ENCODE peak calls at places on chromosomes 11 and 22, in four cellular contexts. Z is cardiac muscle cell, P is IMR-90, I is lung. F is an unnamed sample.

GRCh38 chr11:92911478-92911877 is 58.0 kb upstream of the MTNR1B start:
- DNase-seq in P (no peak), I (no peak), Z (no peak), F (no peak)

GRCh38 chr11:113148652-113149051 is 165.7 kb upstream of the TTC12 start:
- DNase-seq in Z (no peak), I (no peak), P (no peak), F (no peak)

GRCh38 chr11:92251980-92252379 is 27.4 kb downstream of the FAT3 start:
- DNase-seq in I (no peak), Z (no peak), P (peak; percentile 68), F (no peak)

GRCh38 chr11:128365044-128365443 is 222.3 kb downstream of the ETS1 start:
- DNase-seq in I (no peak), Z (peak; percentile 78), P (peak; percentile 85), F (no peak)

GRCh38 chr11:19460718-19461405 is 220.1 kb upstream of the E2F8 start:
- DNase-seq in Z (no peak), P (peak; percentile 15), I (no peak), F (no peak)

GRCh38 chr11:114243461-114244372 is 52.5 kb upstream of the NNMT start:
- DNase-seq in I (no peak), Z (no peak), P (no peak), F (no peak)

GRCh38 chr11:34891611-34892010 is 24.6 kb downstream of the APIP start:
- DNase-seq in I (no peak), Z (no peak), P (no peak), F (no peak)

GRCh38 chr22:48889209-48889830 is 938.4 kb downstream of the BRD1 start:
- DNase-seq in I (no peak), P (no peak), Z (no peak), F (no peak)

GRCh38 chr22:23376256-23376655 is 195.9 kb downstream of the BCR start:
- DNase-seq in I (no peak), P (no peak), Z (no peak), F (no peak)

GRCh38 chr22:45552580-45553332 is 50.1 kb downstream of the FBLN1 start:
- DNase-seq in P (peak; percentile 96), Z (no peak), I (peak; percentile 51), F (no peak)

GRCh38 chr22:34855471-34855870 is 210.5 kb upstream of the ISX start:
- DNase-seq in P (no peak), Z (no peak), I (no peak), F (no peak)

DNA sequence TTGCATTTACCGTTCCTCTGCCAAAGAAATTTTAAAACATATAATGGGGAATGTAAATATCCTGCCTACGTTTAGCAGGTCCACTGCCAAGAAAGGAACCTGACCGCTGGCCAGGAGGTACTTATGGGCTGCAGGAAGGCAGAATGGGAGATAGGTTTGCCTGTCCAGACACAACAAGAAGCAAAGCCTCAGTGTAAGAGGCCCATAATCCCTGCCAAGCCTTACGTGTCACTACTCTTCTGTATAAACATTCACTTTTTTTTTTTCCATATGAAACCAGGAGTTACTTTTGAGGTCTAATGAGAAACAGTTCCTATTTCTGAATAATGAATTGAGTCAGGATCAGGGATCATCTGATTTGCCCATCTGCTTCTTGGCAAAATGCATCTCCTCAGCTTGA is 230.2 kb downstream of the NTM start:
- DNase-seq in I (no peak), Z (no peak), P (no peak), F (no peak)
- H3K9me3 ChIP-seq in I (no peaks in the 10 kb centered on the region), Z (no peaks in the 10 kb centered on the region), P (no peaks in the 10 kb centered on the region), F (no peaks in the 10 kb centered on the region)

DNA sequence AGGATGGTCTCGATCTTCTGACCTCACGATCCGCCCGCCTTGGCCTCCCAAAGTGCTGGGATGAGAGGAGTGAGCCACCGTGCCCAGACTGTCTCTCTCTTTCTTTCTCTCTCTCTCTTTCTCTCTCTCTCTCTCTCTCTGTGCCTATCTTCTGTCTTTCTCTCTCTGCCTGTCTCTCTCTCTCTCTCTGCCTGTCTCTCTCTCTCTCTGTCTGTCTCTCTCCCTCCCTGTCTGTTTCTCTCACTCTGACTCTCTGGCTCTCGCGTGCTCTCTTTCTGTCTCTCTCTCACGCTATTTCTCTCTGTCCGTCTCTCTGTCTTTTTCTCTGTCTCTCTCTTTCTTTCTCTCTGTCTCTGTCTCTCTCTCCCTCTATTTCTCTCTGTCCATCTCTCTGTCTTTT is 3911.2 kb upstream of the OR11H1 start:
- DNase-seq in Z (no peak), P (no peak), I (no peak), F (no peak)
- H3K9me3 ChIP-seq in Z (peaks cover 13% of the 10 kb centered on the region), P (peaks cover 36% of the 10 kb centered on the region), I (peaks cover 26% of the 10 kb centered on the region), F (peaks cover 6% of the 10 kb centered on the region)

GRCh38 chr22:47395481-47395880 is 633.0 kb downstream of the TBC1D22A start:
- DNase-seq in Z (no peak), I (no peak), P (peak; percentile 2), F (no peak)
- H3K9me3 ChIP-seq in Z (no peaks in the 10 kb centered on the region), I (no peaks in the 10 kb centered on the region), P (peaks cover 26% of the 10 kb centered on the region), F (no peaks in the 10 kb centered on the region)

DNA sequence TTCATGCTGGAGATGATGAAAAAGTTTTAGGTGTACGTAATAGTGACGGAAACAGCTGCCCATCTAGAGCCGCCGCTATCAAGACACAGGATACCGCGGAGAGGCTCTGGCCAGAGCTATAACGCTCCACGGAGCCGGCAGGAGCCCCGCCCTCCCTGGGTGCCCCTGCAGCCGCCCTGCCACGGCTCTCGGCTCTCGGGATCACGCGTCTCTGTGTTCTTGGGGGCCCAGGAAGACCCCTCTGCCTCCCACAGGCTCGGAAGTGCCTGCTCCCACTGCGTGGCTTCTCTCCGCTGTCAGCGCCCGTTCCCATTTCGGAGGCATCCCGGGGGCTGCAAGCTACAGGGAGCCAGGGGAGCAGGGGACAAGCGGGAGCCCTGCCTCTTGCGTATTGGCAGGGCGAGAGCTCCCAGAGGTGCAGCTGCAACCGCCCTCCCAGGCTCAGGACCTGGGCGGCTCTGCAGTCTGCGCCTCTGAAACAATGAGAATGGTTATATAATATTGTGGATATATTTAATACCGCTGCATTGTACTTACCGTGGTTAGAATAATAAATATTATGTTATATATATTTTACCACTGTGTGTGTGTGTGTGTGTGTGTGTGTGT is 13.7 kb downstream of the GLYATL2 start:
- DNase-seq in I (no peak), Z (no peak), P (no peak), F (no peak)
- H3K9me3 ChIP-seq in I (peaks cover 3% of the 10 kb centered on the region), Z (no peaks in the 10 kb centered on the region), P (no peaks in the 10 kb centered on the region), F (no peaks in the 10 kb centered on the region)

DNA sequence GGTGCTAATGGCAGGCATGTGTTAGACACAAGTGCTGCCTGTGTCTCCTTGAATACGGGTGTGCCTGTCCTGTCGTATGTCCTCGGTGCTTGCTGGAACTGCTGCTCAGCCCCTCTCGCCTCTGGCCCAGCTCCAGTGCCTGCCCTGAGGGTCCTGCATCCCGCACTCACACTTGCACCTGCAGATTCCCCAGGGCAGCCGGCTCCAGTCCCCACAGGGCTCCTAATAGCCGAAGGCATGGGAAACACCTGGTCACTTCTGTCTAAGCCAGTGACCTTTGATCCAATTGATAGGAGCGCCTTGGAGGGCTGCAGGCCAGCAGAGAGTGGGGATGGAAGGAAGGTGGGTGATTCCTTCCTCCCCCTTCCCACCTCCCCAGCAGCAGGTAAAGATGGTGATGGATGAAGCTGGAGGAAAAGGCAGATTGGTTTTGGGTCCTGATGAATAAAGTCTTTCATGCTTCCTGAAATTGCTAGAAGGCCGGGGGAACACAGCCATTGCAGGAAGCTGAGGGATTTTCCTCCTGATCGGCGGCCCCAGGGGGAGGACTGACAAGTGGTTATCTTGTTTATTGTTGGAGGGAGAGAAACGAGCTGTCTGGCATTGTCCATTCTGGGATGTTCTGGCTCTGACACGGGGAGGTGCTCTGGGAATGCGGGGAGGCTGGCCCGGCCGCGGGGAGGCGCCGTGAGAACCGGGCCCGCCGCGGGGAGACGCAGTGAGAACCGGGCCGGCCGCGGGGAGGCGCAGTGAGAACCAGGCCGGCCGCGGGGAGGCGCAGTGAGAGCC is 110.9 kb upstream of the B3GAT1 start:
- DNase-seq in Z (no peak), P (no peak), I (no peak), F (no peak)
- H3K9me3 ChIP-seq in Z (no peaks in the 10 kb centered on the region), P (peaks cover 63% of the 10 kb centered on the region), I (peaks cover 4% of the 10 kb centered on the region), F (no peaks in the 10 kb centered on the region)

DNA sequence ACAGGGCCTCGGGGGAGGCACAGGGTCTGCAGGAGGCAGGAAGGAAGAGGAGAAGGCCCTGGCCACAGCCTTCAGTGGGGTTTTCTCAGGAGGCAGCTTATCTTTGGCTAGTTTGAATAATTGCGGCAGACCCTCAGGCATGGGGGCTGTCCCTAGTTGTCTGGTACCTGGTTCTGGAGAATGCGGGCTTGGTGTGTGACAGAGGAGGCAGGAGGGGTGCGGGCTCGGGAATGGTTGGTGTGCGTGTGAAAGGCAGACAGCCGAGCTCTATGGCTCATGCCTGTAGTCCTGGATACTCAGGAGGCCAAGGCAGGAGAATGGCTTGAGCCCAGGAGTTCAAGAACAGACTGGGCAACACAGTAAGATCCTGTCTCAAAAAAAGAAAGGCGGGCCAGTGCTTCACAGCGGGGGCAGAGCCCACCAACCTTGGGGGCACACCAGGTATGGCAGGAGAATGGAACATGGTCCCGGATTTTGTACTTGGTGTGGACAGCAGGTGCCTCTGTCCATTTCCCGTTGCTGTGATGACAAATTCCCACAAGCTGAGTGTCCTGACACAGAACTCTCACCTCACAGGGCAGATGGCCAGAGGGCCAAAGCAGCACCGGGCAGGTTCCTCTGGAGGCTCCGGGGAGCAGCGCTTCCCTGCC is 640.6 kb downstream of the TBC1D22A start:
- DNase-seq in I (no peak), P (no peak), Z (no peak), F (no peak)
- H3K9me3 ChIP-seq in I (peaks cover 2% of the 10 kb centered on the region), P (peaks cover 18% of the 10 kb centered on the region), Z (no peaks in the 10 kb centered on the region), F (no peaks in the 10 kb centered on the region)

GRCh38 chr11:42043312-42043711 is 583.9 kb upstream of the LRRC4C start:
- DNase-seq in Z (no peak), P (no peak), I (no peak), F (no peak)
- H3K9me3 ChIP-seq in Z (no peaks in the 10 kb centered on the region), P (peaks cover 7% of the 10 kb centered on the region), I (peaks cover 2% of the 10 kb centered on the region), F (no peaks in the 10 kb centered on the region)

DNA sequence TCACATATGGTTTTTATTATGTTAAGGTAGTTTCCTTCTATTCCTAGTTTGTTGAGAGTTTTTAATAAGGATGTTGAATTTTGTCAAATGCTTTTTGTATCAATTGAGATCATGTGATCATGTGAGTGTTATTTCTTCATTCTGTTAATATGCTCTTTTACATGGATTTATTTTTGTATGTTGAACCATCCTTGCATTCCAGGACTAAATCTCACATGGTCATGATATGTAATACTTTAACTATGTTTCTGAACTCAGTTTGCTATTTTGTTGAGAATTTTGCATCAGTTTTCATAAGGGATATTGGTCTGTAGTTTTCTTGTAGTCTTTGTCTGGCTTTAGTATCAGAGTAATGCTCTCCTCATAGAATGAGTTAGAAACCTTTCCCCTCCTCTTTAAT is 43.2 kb downstream of the KCNQ1 start:
- DNase-seq in I (no peak), Z (no peak), P (no peak), F (no peak)
- H3K9me3 ChIP-seq in I (peaks cover 5% of the 10 kb centered on the region), Z (no peaks in the 10 kb centered on the region), P (peaks cover 7% of the 10 kb centered on the region), F (peaks cover 20% of the 10 kb centered on the region)

GRCh38 chr11:71339178-71339881 is 87.0 kb upstream of the SHANK2 start:
- DNase-seq in P (no peak), I (no peak), Z (no peak), F (no peak)
- H3K9me3 ChIP-seq in P (peaks cover 2% of the 10 kb centered on the region), I (no peaks in the 10 kb centered on the region), Z (no peaks in the 10 kb centered on the region), F (no peaks in the 10 kb centered on the region)